ENCODE peak calls at places on chromosomes 4 and X, in five cellular contexts. H, X, U, O and G are unnamed samples.

GRCh38 chrX:13646154-13646549 is 6.8 kb upstream of the TCEANC start:
- DNase-seq in H (no peak), X (peak), U (peak), O (no peak), G (peak)

GRCh38 chrX:103330601-103331397 is 760 bp downstream of the TCEAL7 start:
- DNase-seq in H (no peak), X (peak), U (peak), O (no peak), G (no peak)

GRCh38 chr4:7817877-7818675 is 121.6 kb downstream of the AFAP1 start:
- DNase-seq in H (no peak), X (no peak), U (no peak), O (no peak), G (no peak)

GRCh38 chr4:151486166-151486565 is 77.2 kb downstream of the FHIP1A start:
- DNase-seq in H (no peak), X (no peak), U (no peak), O (no peak), G (no peak)

GRCh38 chrX:1380672-1381233 is 11.2 kb downstream of the SLC25A6 start:
- DNase-seq in H (no peak), X (no peak), U (no peak), O (no peak), G (no peak)

GRCh38 chr4:78065514-78066192 is 8.5 kb downstream of the FRAS1 start:
- DNase-seq in H (no peak), X (peak), U (no peak), O (no peak), G (no peak)

GRCh38 chr4:38723726-38724506 is 58.9 kb downstream of the TLR10 start:
- DNase-seq in H (no peak), X (no peak), U (no peak), O (no peak), G (no peak)

GRCh38 chr4:146224331-146224966 is 10.1 kb downstream of the REELD1 start:
- DNase-seq in H (no peak), X (no peak), U (no peak), O (no peak), G (no peak)

GRCh38 chr4:1576200-1576960 is 107.7 kb downstream of the FAM53A start:
- DNase-seq in H (no peak), X (no peak), U (no peak), O (no peak), G (no peak)

GRCh38 chrX:111483876-111484275 is 27.6 kb upstream of the SERTM2 start:
- DNase-seq in H (no peak), X (no peak), U (no peak), O (no peak), G (no peak)

GRCh38 chrX:76428243-76429130 is 977 bp downstream of the MAGEE1 start:
- DNase-seq in H (peak), X (peak), U (no peak), O (no peak), G (no peak)